ENCODE peak calls at places on chromosomes 2 and 18, in seven cellular contexts. D is pancreas, C is SK-N-SH, J is progenitor cell of endocrine pancreas, B is left ventricle myocardium inferior, L is WTC11, G is osteocyte. R is an unnamed sample.

GRCh38 chr2:181886192-181886591 is 5.3 kb upstream of the ITPRID2 start:
- DNase-seq in C (no peak), J (no peak), B (no peak), L (no peak), D (no peak), G (no peak), R (no peak)

GRCh38 chr2:26710174-26710573 is 17.7 kb downstream of the KCNK3 start:
- DNase-seq in G (no peak), L (no peak), D (no peak), J (no peak), B (no peak), C (no peak), R (no peak)

GRCh38 chr2:15584767-15585469 is 6.8 kb upstream of the DDX1 start:
- DNase-seq in B (no peak), J (no peak), L (no peak), D (no peak), G (no peak), C (no peak), R (no peak)

GRCh38 chr2:204542967-204543608 is 2.2 kb upstream of the PARD3B start:
- DNase-seq in J (no peak), G (no peak), D (no peak), B (no peak), L (no peak), C (no peak), R (no peak)

GRCh38 chr2:70851704-70852103 is 16.1 kb upstream of the CD207 start:
- DNase-seq in G (no peak), C (no peak), J (no peak), B (no peak), D (no peak), L (no peak), R (no peak)

GRCh38 chr2:44244135-44244871 is 31.0 kb upstream of the SLC3A1 start:
- DNase-seq in D (peak), J (no peak), B (peak), C (peak), L (peak), G (no peak), R (peak)

GRCh38 chr18:27715751-27716150 is 461.2 kb downstream of the CDH2 start:
- DNase-seq in D (no peak), C (no peak), J (no peak), L (no peak), B (no peak), G (no peak), R (no peak)

GRCh38 chr2:229408356-229408755 is 137.3 kb upstream of the PID1 start:
- DNase-seq in G (no peak), C (no peak), L (no peak), J (no peak), D (no peak), B (no peak), R (no peak)

GRCh38 chr2:151189125-151189524 is 72.5 kb downstream of the RBM43 start:
- DNase-seq in G (no peak), C (no peak), D (no peak), L (no peak), J (no peak), B (no peak), R (no peak)

GRCh38 chr2:123870877-123871276 is 154.2 kb upstream of the CNTNAP5 start:
- DNase-seq in D (no peak), C (no peak), J (no peak), G (no peak), B (no peak), L (no peak), R (no peak)

GRCh38 chr2:96616535-96616934 is 21.6 kb downstream of the KANSL3 start:
- DNase-seq in C (no peak), L (no peak), B (no peak), J (no peak), D (no peak), G (no peak), R (no peak)

GRCh38 chr2:60535392-60536312 is 17.8 kb downstream of the BCL11A start:
- DNase-seq in G (no peak), C (no peak), D (no peak), B (no peak), J (no peak), L (no peak), R (no peak)

GRCh38 chr2:235859651-235860050 is 308.5 kb downstream of the GBX2 start:
- DNase-seq in G (no peak), C (no peak), L (peak), D (no peak), B (peak), J (no peak), R (peak)

GRCh38 chr2:85733121-85733960 is 20.4 kb upstream of the ATOH8 start:
- DNase-seq in B (no peak), J (no peak), D (no peak), C (no peak), L (no peak), G (no peak), R (no peak)

GRCh38 chr18:63956755-63957154 is 7.7 kb downstream of the HMSD start:
- DNase-seq in C (no peak), G (no peak), B (no peak), J (no peak), L (no peak), D (no peak), R (no peak)

GRCh38 chr2:46548521-46549144 is 69.3 kb downstream of the TMEM247 start:
- DNase-seq in G (no peak), B (no peak), J (no peak), D (no peak), L (no peak), C (no peak), R (no peak)

GRCh38 chr2:241636182-241636982 is 576 bp downstream of the THAP4 start:
- DNase-seq in G (no peak), L (peak), C (peak), D (peak), J (peak), B (peak), R (peak)

GRCh38 chr2:114812261-114812660 is 369.8 kb downstream of the DPP10 start:
- DNase-seq in D (no peak), C (no peak), L (no peak), J (no peak), G (no peak), B (no peak), R (no peak)

GRCh38 chr2:217688494-217688893 is 314.3 kb downstream of the TNS1 start:
- DNase-seq in B (no peak), D (no peak), C (no peak), G (no peak), L (no peak), J (no peak), R (no peak)

GRCh38 chr2:218323526-218324472 is 31.5 kb upstream of the TMBIM1 start:
- DNase-seq in J (no peak), D (peak), B (peak), C (no peak), G (no peak), L (peak), R (peak)

GRCh38 chr2:150389487-150389886 is 98.0 kb downstream of the RND3 start:
- DNase-seq in J (no peak), G (no peak), D (no peak), L (no peak), B (no peak), C (no peak), R (no peak)

GRCh38 chr18:49934457-49934856 is 121.1 kb upstream of the ACAA2 start:
- DNase-seq in L (no peak), J (no peak), D (no peak), C (no peak), B (no peak), G (no peak), R (no peak)

GRCh38 chr2:148914463-148914862 is 39.4 kb downstream of the KIF5C start:
- DNase-seq in B (no peak), G (no peak), D (no peak), L (no peak), C (no peak), J (no peak), R (no peak)

GRCh38 chr2:55403177-55403998 is 16.3 kb downstream of the CCDC88A start:
- DNase-seq in G (no peak), B (no peak), J (no peak), L (no peak), D (no peak), C (no peak), R (no peak)

DNA sequence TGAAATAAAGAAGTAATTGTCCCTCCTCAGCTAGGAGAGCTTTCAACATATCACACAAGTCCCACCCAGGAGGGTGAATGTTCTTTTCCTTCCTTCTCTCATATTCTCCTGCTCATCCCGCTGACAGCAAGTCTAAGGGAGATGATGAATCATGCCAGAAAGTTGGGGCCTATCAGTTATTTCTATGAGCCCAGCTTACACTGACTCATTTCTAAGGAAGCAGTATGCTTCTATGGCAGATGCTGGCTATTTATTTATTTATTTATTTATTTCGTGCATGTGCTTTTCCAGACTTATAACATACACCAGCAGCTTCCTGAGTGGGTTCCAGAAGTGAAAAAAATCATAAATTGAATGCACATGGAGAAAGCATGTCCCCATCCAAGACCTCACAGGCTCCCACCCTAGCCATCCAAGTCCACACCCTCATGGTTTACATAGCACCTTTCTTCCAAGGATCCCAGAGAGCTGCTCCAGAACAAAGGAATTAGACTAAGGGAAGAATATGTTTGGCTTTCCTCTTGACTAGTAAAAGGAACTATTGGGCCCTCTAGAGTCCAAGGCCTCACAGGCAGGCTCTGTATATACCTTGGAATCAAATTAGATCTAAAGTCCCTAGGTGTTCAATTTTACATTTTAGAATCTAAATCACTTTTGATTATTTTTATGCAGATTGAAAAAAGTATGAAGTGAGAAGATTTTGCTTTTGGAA is 1074.2 kb upstream of the ZEB2 start:
- DNase-seq in J (no peak), B (no peak), C (no peak), G (no peak), L (no peak), D (no peak), R (no peak)
- TF ChIP-seq CTCF in J (no peak), B (no peak), C (peak), G (peak), L (no peak), D (no peak), R (no peak)

GRCh38 chr2:185208261-185208660 is 530.3 kb upstream of the FSIP2 start:
- DNase-seq in G (no peak), C (peak), D (peak), L (peak), J (peak), B (no peak), R (peak)
- TF ChIP-seq CTCF in G (peak), C (peak), D (peak), L (peak), J (peak), B (peak), R (peak)

DNA sequence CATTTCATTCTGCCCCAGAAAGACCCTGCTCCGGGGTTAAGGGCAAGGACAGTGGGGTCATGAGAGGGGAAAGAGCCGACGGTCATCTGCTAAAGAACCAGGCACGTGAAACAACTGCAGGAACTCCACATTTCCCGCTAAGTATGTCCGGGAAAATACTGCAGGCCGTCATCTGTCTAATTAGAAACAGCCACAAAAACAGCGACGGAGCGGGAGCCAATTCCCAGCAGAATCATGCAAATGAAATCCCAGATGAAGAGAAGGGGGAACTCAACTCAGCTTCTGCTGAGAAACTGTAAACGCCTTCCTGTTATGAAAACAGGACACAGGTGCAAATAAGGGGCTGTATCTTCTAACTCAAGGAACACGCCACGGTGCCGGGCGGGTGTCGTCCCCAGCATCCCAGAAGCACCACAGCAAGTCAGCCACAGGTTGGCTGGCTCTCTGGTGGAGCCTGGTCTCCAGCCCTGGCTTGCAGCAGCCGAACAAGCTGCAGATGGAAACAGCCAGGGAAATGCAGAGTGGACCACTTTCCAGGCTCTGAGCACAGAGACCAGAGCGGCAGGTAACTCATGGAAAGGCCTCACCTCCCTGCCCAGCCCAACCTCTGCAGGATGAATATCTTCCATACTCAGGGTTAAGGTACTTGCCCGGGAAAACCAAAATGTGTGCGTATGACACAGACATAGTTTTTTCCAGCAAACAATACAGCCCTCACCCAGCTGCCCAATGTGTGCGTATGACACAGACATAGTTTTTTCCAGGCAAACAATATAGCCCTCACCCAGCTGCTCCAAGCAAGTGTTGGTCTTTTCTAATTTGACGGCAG is 28.9 kb downstream of the PXDN start:
- DNase-seq in J (no peak), C (peak), B (no peak), G (no peak), D (no peak), L (no peak), R (no peak)
- TF ChIP-seq CTCF in J (no peak), C (no peak), B (no peak), G (no peak), D (no peak), L (no peak), R (no peak)

GRCh38 chr2:10346929-10347558 is 44.3 kb downstream of the HPCAL1 start:
- DNase-seq in G (no peak), C (no peak), L (no peak), D (no peak), B (no peak), J (no peak), R (no peak)
- TF ChIP-seq CTCF in G (no peak), C (no peak), L (no peak), D (no peak), B (no peak), J (no peak), R (no peak)

GRCh38 chr18:28824183-28824574 is 647.2 kb upstream of the CDH2 start:
- DNase-seq in B (no peak), C (no peak), D (no peak), L (no peak), G (no peak), J (no peak), R (no peak)
- TF ChIP-seq CTCF in B (no peak), C (no peak), D (no peak), L (no peak), G (no peak), J (no peak), R (no peak)

GRCh38 chr18:48667276-48668254 is 128.7 kb downstream of the CTIF start:
- DNase-seq in G (no peak), C (peak), D (no peak), L (peak), J (no peak), B (no peak), R (no peak)

GRCh38 chr18:48666613-48667012 is 127.8 kb downstream of the CTIF start:
- DNase-seq in J (no peak), B (no peak), L (no peak), G (no peak), D (no peak), C (no peak), R (no peak)

GRCh38 chr18:48663096-48663930 is 124.5 kb downstream of the CTIF start:
- DNase-seq in C (no peak), L (no peak), B (no peak), J (no peak), D (no peak), G (no peak), R (no peak)

GRCh38 chr18:48663931-48664847 is 125.4 kb downstream of the CTIF start:
- DNase-seq in J (peak), D (peak), L (peak), G (peak), B (peak), C (peak), R (peak)

DNA sequence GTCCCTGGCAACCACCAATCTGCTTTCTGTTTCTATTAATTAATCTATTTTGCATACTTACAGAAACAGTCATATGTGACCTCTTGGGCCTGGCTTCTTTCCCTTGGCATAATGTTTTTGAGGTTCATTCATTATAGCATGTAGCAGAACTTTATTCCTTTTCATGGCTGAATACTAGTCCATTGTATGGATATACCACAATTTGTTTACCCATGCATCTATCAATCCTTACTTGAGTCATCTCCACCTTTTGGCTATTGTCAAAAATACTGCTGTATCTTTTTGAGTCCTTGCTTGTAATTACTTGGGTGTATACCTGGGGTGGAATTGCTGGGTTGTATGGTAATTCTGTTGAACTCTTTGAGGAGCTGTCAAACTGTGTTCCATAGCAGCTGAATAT is 126.8 kb downstream of the CTIF start:
- DNase-seq in J (no peak), D (no peak), C (no peak), L (no peak), G (no peak), B (no peak), R (no peak)
- TF ChIP-seq CTCF in J (no peak), D (no peak), C (no peak), L (no peak), G (no peak), B (no peak), R (no peak)

GRCh38 chr2:124915567-124915966 is 890.5 kb downstream of the CNTNAP5 start:
- DNase-seq in B (no peak), G (no peak), J (no peak), C (no peak), D (no peak), L (no peak), R (no peak)
- TF ChIP-seq CTCF in B (no peak), G (no peak), J (no peak), C (no peak), D (no peak), L (no peak), R (no peak)

DNA sequence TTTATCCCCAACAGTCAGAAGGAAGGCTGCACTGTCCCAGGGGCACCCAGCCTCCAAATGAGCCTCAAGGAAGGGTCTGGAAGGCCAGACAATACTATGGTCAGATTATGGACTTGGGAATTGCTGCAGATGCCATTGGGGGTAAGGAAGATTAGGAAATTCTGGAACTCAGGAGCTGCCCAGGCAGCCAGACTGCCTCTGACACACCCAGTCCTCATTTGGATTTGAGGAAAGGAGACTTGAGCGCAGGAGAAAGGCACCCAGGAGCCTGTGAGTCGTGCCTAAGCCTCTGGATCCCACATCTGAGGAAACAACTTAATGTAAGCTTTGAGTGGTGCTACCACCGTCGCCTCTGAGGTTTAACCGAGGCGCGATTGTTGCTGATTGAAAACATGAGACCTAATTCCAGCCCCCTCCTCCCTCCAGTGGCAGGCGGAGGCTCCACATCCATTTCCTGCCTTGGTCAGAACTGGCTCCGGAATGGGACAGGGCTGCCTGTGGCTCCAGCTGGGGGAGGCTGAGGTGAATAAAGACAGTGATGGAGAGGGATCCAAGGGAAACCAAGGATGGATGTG is 176.8 kb upstream of the PKDCC start:
- DNase-seq in C (peak), L (peak), B (peak), D (no peak), G (no peak), J (no peak), R (peak)
- TF ChIP-seq CTCF in C (peak), L (no peak), B (peak), D (no peak), G (peak), J (peak), R (peak)